ENCODE peak calls at places on chromosomes 12 and 14, in six cellular contexts. B is HCT116, T is K562, R is HepG2, H is H1, I is GM12878. G is an unnamed sample.

GRCh38 chr12:123305160-123305559 is 33.5 kb upstream of the CDK2AP1 start:
- DNase-seq in B (no peak), T (no peak), R (no peak), H (no peak), I (no peak), G (no peak)

GRCh38 chr14:21476526-21476924 is 234 bp downstream of the RAB2B start:
- DNase-seq in B (no peak), T (peak), R (peak), H (no peak), I (no peak), G (peak)

GRCh38 chr12:79194595-79194994 is 330.0 kb downstream of the SYT1 start:
- DNase-seq in B (no peak), T (no peak), R (no peak), H (no peak), I (no peak), G (no peak)

GRCh38 chr14:20469890-20470858 is 968 bp downstream of the PNP start:
- DNase-seq in B (peak), T (peak), R (peak), H (peak), I (no peak), G (peak)

GRCh38 chr12:21444193-21445146 is 7.0 kb downstream of the PYROXD1 start:
- DNase-seq in B (no peak), T (no peak), R (no peak), H (no peak), I (no peak), G (no peak)

GRCh38 chr14:103057372-103058208 is at the start of gene CDC42BPB:
- DNase-seq in B (peak), T (peak), R (peak), H (peak), I (no peak), G (peak)

GRCh38 chr12:119423285-119423684 is 88.8 kb downstream of the CCDC60 start:
- DNase-seq in B (peak), T (peak), R (no peak), H (peak), I (no peak), G (no peak)

GRCh38 chr14:53190938-53191337 is 37.8 kb upstream of the DDHD1 start:
- DNase-seq in B (no peak), T (no peak), R (no peak), H (no peak), I (no peak), G (no peak)

GRCh38 chr14:64531567-64531966 is 9.0 kb upstream of the HSPA2 start:
- DNase-seq in B (no peak), T (no peak), R (no peak), H (no peak), I (no peak), G (no peak)

GRCh38 chr12:109600995-109601394 is 27.4 kb downstream of the MVK start:
- DNase-seq in B (no peak), T (no peak), R (no peak), H (no peak), I (no peak), G (no peak)

GRCh38 chr12:51938744-51939143 is 12.8 kb upstream of the ACVR1B start:
- DNase-seq in B (no peak), T (no peak), R (no peak), H (no peak), I (no peak), G (no peak)

GRCh38 chr12:105899589-105899988 is 239.2 kb downstream of the NUAK1 start:
- DNase-seq in B (no peak), T (no peak), R (no peak), H (no peak), I (peak), G (no peak)

GRCh38 chr12:53096761-53097160 is 706 bp upstream of the IGFBP6 start:
- DNase-seq in B (no peak), T (no peak), R (no peak), H (peak), I (no peak), G (no peak)

GRCh38 chr14:102225386-102225785 is 79.6 kb downstream of the MOK start:
- DNase-seq in B (no peak), T (no peak), R (no peak), H (no peak), I (no peak), G (no peak)

GRCh38 chr12:38610808-38611350 is 294.3 kb downstream of the ALG10B start:
- DNase-seq in B (no peak), T (no peak), R (no peak), H (no peak), I (no peak), G (no peak)

GRCh38 chr12:68871396-68871795 is 61.6 kb downstream of the CPM start:
- DNase-seq in B (no peak), T (no peak), R (no peak), H (no peak), I (no peak), G (no peak)

GRCh38 chr14:73770977-73771847 is 57.0 kb upstream of the PNMA1 start:
- DNase-seq in B (no peak), T (no peak), R (no peak), H (no peak), I (no peak), G (no peak)

GRCh38 chr14:104870368-104871144 is 5.5 kb downstream of the CEP170B start:
- DNase-seq in B (no peak), T (peak), R (peak), H (peak), I (no peak), G (no peak)

GRCh38 chr14:59240356-59240755 is 51.9 kb downstream of the DAAM1 start:
- DNase-seq in B (no peak), T (no peak), R (no peak), H (no peak), I (peak), G (no peak)

GRCh38 chr12:121974026-121974985 is 47.4 kb upstream of the BCL7A start:
- DNase-seq in B (no peak), T (no peak), R (no peak), H (no peak), I (no peak), G (no peak)

GRCh38 chr14:56887211-56887610 is 76.9 kb upstream of the OTX2 start:
- DNase-seq in B (no peak), T (no peak), R (no peak), H (no peak), I (no peak), G (no peak)

GRCh38 chr12:52713960-52714886 is 10.9 kb upstream of the KRT77 start:
- DNase-seq in B (no peak), T (no peak), R (no peak), H (peak), I (no peak), G (no peak)

GRCh38 chr12:22577667-22578066 is 33.3 kb upstream of the C2CD5 start:
- DNase-seq in B (no peak), T (no peak), R (no peak), H (no peak), I (no peak), G (no peak)

GRCh38 chr14:102900631-102901571 is 21.6 kb upstream of the AMN start:
- DNase-seq in B (no peak), T (no peak), R (no peak), H (no peak), I (no peak), G (no peak)

GRCh38 chr12:122421263-122421814 is 1.1 kb downstream of the CLIP1 start:
- DNase-seq in B (no peak), T (peak), R (peak), H (no peak), I (no peak), G (peak)

GRCh38 chr12:19970116-19970515 is 398.2 kb upstream of the PDE3A start:
- DNase-seq in B (no peak), T (no peak), R (no peak), H (no peak), I (no peak), G (no peak)

GRCh38 chr12:122200541-122201175 is 2.9 kb upstream of the B3GNT4 start:
- DNase-seq in B (no peak), T (no peak), R (no peak), H (no peak), I (no peak), G (no peak)

GRCh38 chr12:47271800-47272230 is 192.1 kb upstream of the AMIGO2 start:
- DNase-seq in B (no peak), T (no peak), R (no peak), H (no peak), I (no peak), G (no peak)

GRCh38 chr12:30823140-30823669 is 68.5 kb upstream of the CAPRIN2 start:
- DNase-seq in B (no peak), T (no peak), R (no peak), H (no peak), I (no peak), G (no peak)
- TF ChIP-seq JUND in B (no peak), T (no peak), R (no peak), H (no peak), I (no peak), G (no peak)

DNA sequence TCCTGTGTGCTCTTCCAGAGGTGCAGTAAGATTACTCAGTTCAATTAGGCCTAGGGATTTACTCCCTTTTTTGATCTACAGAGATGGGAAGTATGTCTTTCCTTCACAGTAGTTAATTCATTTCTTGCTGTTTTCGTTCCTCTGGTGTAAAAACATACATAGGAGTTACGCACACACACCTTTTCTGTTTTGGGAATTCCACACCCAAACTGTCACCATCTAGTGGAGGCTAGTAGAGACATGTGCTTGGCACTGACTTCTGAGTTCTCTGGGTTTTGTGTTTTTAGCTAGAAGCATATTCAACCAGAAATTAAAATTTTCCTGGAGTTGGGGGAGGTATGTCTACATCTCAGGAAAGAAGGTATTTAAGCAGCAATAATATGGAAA is 1.4 kb downstream of the SUSD6 start:
- DNase-seq in B (peak), T (peak), R (no peak), H (no peak), I (no peak), G (peak)
- TF ChIP-seq JUND in B (no peak), T (no peak), R (no peak), H (no peak), I (no peak), G (no peak)

GRCh38 chr12:102760322-102760721 is 156.7 kb downstream of the PAH start:
- DNase-seq in B (no peak), T (no peak), R (no peak), H (no peak), I (no peak), G (no peak)

GRCh38 chr12:102757874-102758244 is 159.2 kb downstream of the PAH start:
- DNase-seq in B (no peak), T (no peak), R (no peak), H (no peak), I (no peak), G (no peak)

GRCh38 chr12:102756564-102756963 is 160.5 kb downstream of the PAH start:
- DNase-seq in B (no peak), T (no peak), R (no peak), H (no peak), I (no peak), G (no peak)

GRCh38 chr12:102755271-102755670 is 161.8 kb downstream of the PAH start:
- DNase-seq in B (no peak), T (no peak), R (no peak), H (no peak), I (no peak), G (no peak)

GRCh38 chr12:102757154-102757873 is 159.7 kb downstream of the PAH start:
- DNase-seq in B (no peak), T (no peak), R (no peak), H (no peak), I (no peak), G (no peak)
- TF ChIP-seq JUND in B (no peak), T (no peak), R (no peak), H (no peak), I (no peak), G (no peak)

DNA sequence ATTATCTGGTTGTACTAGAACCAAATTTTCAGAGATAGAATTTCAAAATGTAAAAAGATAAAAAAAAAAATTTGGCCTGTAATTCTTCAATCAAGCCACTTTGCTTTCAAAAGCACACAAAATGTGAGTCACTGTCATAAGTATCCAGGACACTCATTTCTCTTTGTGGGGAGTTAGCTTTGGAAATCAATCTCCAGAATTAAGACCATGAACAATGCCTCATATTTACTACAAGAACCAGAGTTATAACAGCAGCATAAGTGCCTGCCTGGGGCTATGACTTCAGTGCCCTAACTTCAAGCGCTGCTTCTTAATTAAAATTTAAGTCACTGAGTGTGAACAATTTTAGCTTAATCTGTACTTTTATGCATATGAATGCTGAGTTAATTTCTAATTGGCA is 162.1 kb downstream of the C12orf42 start:
- DNase-seq in B (no peak), T (no peak), R (no peak), H (no peak), I (no peak), G (no peak)
- TF ChIP-seq JUND in B (no peak), T (no peak), R (no peak), H (no peak), I (no peak), G (no peak)

DNA sequence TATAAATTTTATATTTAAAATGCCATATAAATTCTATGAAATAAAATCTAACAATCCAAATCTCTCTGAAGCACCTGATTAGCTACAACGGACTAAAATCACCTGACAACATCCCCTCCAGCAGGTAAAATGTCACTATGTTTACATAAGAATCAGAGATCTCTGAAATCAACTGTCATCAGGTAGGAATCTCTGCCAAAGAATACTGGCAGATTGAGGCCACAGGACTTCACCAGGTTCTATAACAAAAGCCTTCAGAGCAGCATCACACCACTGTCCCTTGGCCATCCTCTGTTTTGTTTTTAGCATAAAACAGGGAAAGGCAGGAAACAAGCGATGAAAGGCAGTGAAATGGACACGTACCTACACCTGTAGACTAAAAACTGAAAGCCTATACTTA is 22.1 kb downstream of the FGD6 start:
- DNase-seq in B (no peak), T (no peak), R (no peak), H (no peak), I (no peak), G (no peak)
- TF ChIP-seq JUND in B (no peak), T (no peak), R (no peak), H (no peak), I (no peak), G (no peak)

DNA sequence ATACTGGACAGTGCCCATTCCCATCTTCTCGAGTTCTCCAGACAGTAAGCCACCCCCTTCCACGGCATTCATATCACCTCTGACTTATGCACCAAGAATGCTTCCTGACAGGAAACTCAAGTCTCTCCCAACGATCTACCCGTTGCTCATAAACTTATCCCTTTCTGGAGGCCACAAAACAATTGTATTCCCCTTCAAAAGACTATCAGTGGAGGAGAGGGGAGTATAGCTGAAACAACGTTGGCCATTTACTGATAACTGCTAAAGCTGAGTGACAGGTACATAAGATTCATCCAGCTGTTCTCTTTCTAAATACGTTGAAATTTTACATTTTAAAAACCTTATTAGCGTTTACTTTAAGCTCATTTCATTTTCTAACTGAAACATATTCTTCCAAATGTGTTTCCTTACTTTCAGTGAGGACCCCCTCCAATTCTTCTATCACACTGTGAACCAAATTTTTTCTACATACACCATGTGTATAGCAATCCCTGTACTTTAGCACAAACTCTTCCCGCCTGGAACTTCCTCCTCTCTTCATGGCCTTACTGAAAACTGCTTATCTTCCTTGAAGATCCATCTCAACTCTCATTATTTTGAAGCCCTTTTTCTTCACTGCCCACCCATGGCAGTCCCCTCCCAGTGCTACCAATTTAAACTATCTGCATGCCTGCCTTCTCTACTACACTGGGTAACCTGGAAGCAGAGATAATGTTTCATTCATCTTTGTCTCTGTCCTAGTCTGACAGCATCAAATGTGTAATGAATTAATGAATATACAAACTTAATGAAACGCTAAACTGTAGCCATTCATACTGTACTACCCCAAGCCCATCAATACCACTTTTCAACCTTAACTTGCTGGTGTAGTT is 28.8 kb downstream of the ATXN2 start:
- DNase-seq in B (peak), T (peak), R (no peak), H (peak), I (no peak), G (peak)
- TF ChIP-seq JUND in B (peak), T (no peak), R (no peak), H (no peak), I (no peak), G (peak)

GRCh38 chr14:75141967-75142366 is 15.1 kb upstream of the NEK9 start:
- DNase-seq in B (no peak), T (no peak), R (peak), H (no peak), I (no peak), G (peak)
- TF ChIP-seq JUND in B (no peak), T (no peak), R (no peak), H (no peak), I (no peak), G (no peak)

GRCh38 chr12:99611117-99611516 is 36.4 kb upstream of the GARIN6 start:
- DNase-seq in B (no peak), T (no peak), R (no peak), H (no peak), I (no peak), G (no peak)
- TF ChIP-seq JUND in B (no peak), T (no peak), R (no peak), H (no peak), I (no peak), G (no peak)

GRCh38 chr12:26610774-26611173 is 222.2 kb downstream of the ITPR2 start:
- DNase-seq in B (no peak), T (no peak), R (no peak), H (no peak), I (no peak), G (no peak)
- TF ChIP-seq JUND in B (no peak), T (no peak), R (no peak), H (no peak), I (no peak), G (no peak)